ENCODE peak calls at places on chromosomes 7 and 10, in eight cellular contexts. S, H, J, Q, Z, F, N and G are unnamed samples.

GRCh38 chr10:12445701-12446334 is 96.5 kb downstream of the CAMK1D start:
- DNase-seq in S (no peak), H (no peak), J (no peak), Q (no peak), Z (peak; percentile 61), F (no peak), N (no peak), G (no peak)

GRCh38 chr7:151662291-151662690 is 142.6 kb upstream of the RHEB start:
- DNase-seq in S (no peak), H (no peak), J (no peak), Q (no peak), Z (no peak), F (no peak), N (no peak), G (no peak)

GRCh38 chr7:88344956-88345832 is 38.5 kb upstream of the STEAP4 start:
- DNase-seq in S (no peak), H (no peak), J (no peak), Q (no peak), Z (peak; percentile 42), F (no peak), N (no peak), G (no peak)

GRCh38 chr7:18352339-18353255 is 143.0 kb upstream of the HDAC9 start:
- DNase-seq in S (peak; percentile 77), H (no peak), J (no peak), Q (no peak), Z (peak; percentile 54), F (no peak), N (peak; percentile 80), G (no peak)

GRCh38 chr10:89792187-89792586 is 90.8 kb downstream of the KIF20B start:
- DNase-seq in S (no peak), H (no peak), J (no peak), Q (no peak), Z (no peak), F (no peak), N (no peak), G (no peak)

GRCh38 chr10:102602272-102603045 is 41.8 kb upstream of the TRIM8 start:
- DNase-seq in S (no peak), H (no peak), J (no peak), Q (no peak), Z (no peak), F (no peak), N (no peak), G (no peak)

GRCh38 chr7:132380065-132380464 is 196.2 kb downstream of the PLXNA4 start:
- DNase-seq in S (no peak), H (no peak), J (no peak), Q (no peak), Z (peak; percentile 76), F (no peak), N (no peak), G (no peak)

GRCh38 chr7:40538281-40538680 is 403.5 kb downstream of the SUGCT start:
- DNase-seq in S (peak; percentile 53), H (no peak), J (no peak), Q (no peak), Z (no peak), F (no peak), N (no peak), G (no peak)

GRCh38 chr10:3264178-3264867 is 91.7 kb upstream of the PITRM1 start:
- DNase-seq in S (no peak), H (no peak), J (no peak), Q (no peak), Z (no peak), F (no peak), N (no peak), G (no peak)

GRCh38 chr7:40887099-40887498 is 752.3 kb downstream of the SUGCT start:
- DNase-seq in S (peak; percentile 35), H (no peak), J (no peak), Q (no peak), Z (no peak), F (no peak), N (no peak), G (no peak)

GRCh38 chr7:45217358-45217757 is 59.8 kb downstream of the RAMP3 start:
- DNase-seq in S (peak; percentile 43), H (no peak), J (no peak), Q (no peak), Z (no peak), F (no peak), N (no peak), G (no peak)

GRCh38 chr7:38322461-38322860 is 49.0 kb upstream of the TARP start:
- DNase-seq in S (no peak), H (no peak), J (no peak), Q (no peak), Z (no peak), F (no peak), N (no peak), G (no peak)

GRCh38 chr7:5629941-5630340 is 151.5 kb downstream of the RNF216 start:
- DNase-seq in S (peak; percentile 85), H (no peak), J (peak; percentile 12), Q (no peak), Z (no peak), F (no peak), N (no peak), G (no peak)

GRCh38 chr7:39672176-39672575 is 48.8 kb downstream of the RALA start:
- DNase-seq in S (no peak), H (no peak), J (no peak), Q (no peak), Z (no peak), F (no peak), N (no peak), G (no peak)

GRCh38 chr7:54827719-54828118 is 68.7 kb upstream of the SEC61G start:
- DNase-seq in S (no peak), H (no peak), J (no peak), Q (no peak), Z (no peak), F (no peak), N (no peak), G (no peak)

GRCh38 chr7:28054531-28055160 is 125.9 kb downstream of the JAZF1 start:
- DNase-seq in S (peak; percentile 66), H (no peak), J (peak; percentile 4), Q (no peak), Z (no peak), F (no peak), N (no peak), G (no peak)